ENCODE peak calls at places on chromosome 22, in ten cellular contexts. I is A549, F is PC-3, A is GM23338, V is endothelial cell of umbilical vein, D is H9, C is MM.1S, H is PC-9, B is mesendoderm, Q is HCT116. K is an unnamed sample. For H3K4me1, the result is how much of the 10 kb centered on the place peaks cover.

GRCh38 chr22:21837184-21837979 is 30.1 kb downstream of the MAPK1 start:
- DNase-seq in C (no peak), D (no peak), I (peak), F (peak), A (peak), H (peak), B (peak), Q (peak), V (peak), K (peak)

GRCh38 chr22:25746012-25746373 is 4.0 kb downstream of the MYO18B start:
- DNase-seq in F (peak), V (peak), H (no peak), Q (no peak), A (no peak), C (no peak), B (no peak), D (no peak), I (no peak), K (no peak)

GRCh38 chr22:19942071-19942885 is 660 bp upstream of the TXNRD2 start:
- DNase-seq in H (no peak), D (no peak), V (peak), C (peak), A (no peak), B (no peak), I (peak), F (no peak), Q (no peak), K (no peak)

GRCh38 chr22:18035740-18036139 is 11.4 kb upstream of the MICAL3 start:
- DNase-seq in Q (peak), D (peak), A (peak), B (no peak), V (no peak), F (peak), H (peak), C (no peak), I (peak), K (no peak)

GRCh38 chr22:24928322-24928721 is 18.2 kb downstream of the LHFPL7 start:
- DNase-seq in V (no peak), F (no peak), B (no peak), Q (no peak), H (no peak), A (no peak), C (no peak), I (no peak), D (no peak), K (no peak)

GRCh38 chr22:31561238-31561887 is 65.0 kb downstream of the SFI1 start:
- DNase-seq in C (peak), A (peak), H (peak), D (peak), B (peak), V (peak), F (peak), I (peak), Q (peak), K (peak)

GRCh38 chr22:37229012-37229804 is 14.9 kb downstream of the RAC2 start:
- DNase-seq in F (peak), C (no peak), A (no peak), V (peak), I (peak), Q (peak), H (peak), D (no peak), B (no peak), K (no peak)

GRCh38 chr22:33659423-33659822 is 260.9 kb downstream of the LARGE1 start:
- DNase-seq in V (no peak), Q (no peak), C (no peak), I (no peak), A (no peak), H (no peak), B (no peak), F (no peak), D (no peak), K (no peak)

GRCh38 chr22:17734197-17734596 is 40.1 kb downstream of the BID start:
- DNase-seq in Q (no peak), D (no peak), V (peak), A (no peak), F (no peak), C (no peak), B (no peak), I (no peak), H (no peak), K (no peak)

GRCh38 chr22:47631571-47632102 is 869.2 kb downstream of the TBC1D22A start:
- DNase-seq in C (no peak), B (no peak), H (peak), D (no peak), V (no peak), A (no peak), F (peak), Q (peak), I (no peak), K (peak)

GRCh38 chr22:49075150-49075549 is 752.5 kb downstream of the BRD1 start:
- DNase-seq in F (no peak), H (no peak), A (no peak), B (no peak), C (no peak), V (no peak), I (no peak), Q (no peak), D (no peak), K (no peak)

GRCh38 chr22:17845790-17846189 is 71.5 kb upstream of the BID start:
- DNase-seq in V (no peak), F (no peak), Q (no peak), C (no peak), A (no peak), B (no peak), D (no peak), H (no peak), I (no peak), K (no peak)

GRCh38 chr22:20437253-20438065 is at the start of gene SCARF2:
- DNase-seq in A (peak), H (no peak), B (peak), F (no peak), D (peak), C (no peak), Q (no peak), V (peak), I (no peak), K (no peak)

GRCh38 chr22:42410708-42411107 is 21.5 kb downstream of the NFAM1 start:
- DNase-seq in H (no peak), Q (no peak), A (no peak), D (no peak), B (no peak), I (no peak), C (no peak), F (no peak), V (no peak), K (no peak)

GRCh38 chr22:19887251-19887985 is 32.7 kb upstream of the GNB1L start:
- DNase-seq in C (no peak), V (no peak), Q (no peak), F (no peak), A (no peak), H (no peak), I (no peak), B (no peak), D (no peak), K (no peak)

GRCh38 chr22:31160328-31160978 is 471 bp downstream of the RNF185 start:
- DNase-seq in H (no peak), I (no peak), Q (no peak), D (no peak), V (peak), C (no peak), F (no peak), A (no peak), B (peak), K (no peak)

GRCh38 chr22:32836286-32836859 is 34.9 kb downstream of the TIMP3 start:
- DNase-seq in V (no peak), I (peak), Q (no peak), B (peak), C (peak), D (no peak), A (peak), H (peak), F (peak), K (no peak)

GRCh38 chr22:30420401-30421178 is 5.0 kb upstream of the MTFP1 start:
- DNase-seq in I (peak), F (peak), V (peak), B (no peak), H (peak), Q (no peak), D (no peak), A (no peak), C (no peak), K (no peak)

GRCh38 chr22:47498969-47499368 is 736.5 kb downstream of the TBC1D22A start:
- DNase-seq in D (no peak), Q (no peak), B (no peak), F (no peak), C (no peak), A (no peak), V (no peak), I (no peak), H (no peak), K (no peak)

GRCh38 chr22:20439928-20440575 is 2.4 kb upstream of the SCARF2 start:
- DNase-seq in H (no peak), A (no peak), V (no peak), D (no peak), C (no peak), I (no peak), Q (no peak), B (no peak), F (no peak), K (no peak)

GRCh38 chr22:49948958-49949913 is 11.3 kb upstream of the PIM3 start:
- DNase-seq in B (no peak), D (no peak), A (no peak), F (peak), C (no peak), H (peak), V (no peak), Q (no peak), I (peak), K (no peak)

GRCh38 chr22:49670610-49671330 is 156.9 kb downstream of the BRD1 start:
- DNase-seq in Q (no peak), H (no peak), F (no peak), D (peak), C (no peak), I (no peak), B (peak), V (no peak), A (no peak), K (no peak)

GRCh38 chr22:30744224-30744623 is 49.5 kb downstream of the OSBP2 start:
- DNase-seq in A (no peak), F (no peak), Q (no peak), H (no peak), D (no peak), V (no peak), I (no peak), B (no peak), C (no peak), K (no peak)

GRCh38 chr22:41178425-41178975 is 26.6 kb upstream of the L3MBTL2 start:
- DNase-seq in D (no peak), B (no peak), C (no peak), I (no peak), H (no peak), V (no peak), F (no peak), A (no peak), Q (no peak), K (no peak)

GRCh38 chr22:31122532-31123291 is at the start of gene INPP5J:
- DNase-seq in A (peak), I (peak), B (peak), C (no peak), Q (peak), F (peak), V (no peak), D (peak), H (peak), K (no peak)

DNA sequence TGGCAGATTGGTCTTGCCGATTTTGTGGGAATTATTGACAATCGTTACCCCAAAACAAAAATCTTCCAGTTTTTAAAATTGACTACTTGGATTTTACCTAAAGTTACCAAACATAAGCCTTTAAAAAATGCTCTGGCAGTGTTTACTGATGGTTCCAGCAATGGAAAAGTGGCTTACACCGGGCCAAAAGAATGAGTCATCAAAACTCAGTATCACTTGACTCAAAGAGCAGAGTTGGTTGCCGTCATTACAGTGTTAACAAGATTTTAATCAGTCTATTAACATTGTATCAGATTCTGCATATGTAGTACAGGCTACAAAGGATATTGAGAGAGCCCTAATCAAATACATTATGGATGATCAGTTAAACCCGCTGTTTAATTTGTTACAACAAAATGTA is 37.2 kb downstream of the IGLL1 start:
- DNase-seq in I (no peak), H (no peak), V (peak), A (no peak), C (no peak), B (peak), Q (no peak), D (no peak), F (peak), K (no peak)
- H3K27ac ChIP-seq in I (peak), H (no peak), V (no peak), A (no peak), C (no peak), B (no peak), Q (no peak), D (no peak), F (no peak), K (no peak)

GRCh38 chr22:34973016-34973415 is 92.9 kb upstream of the ISX start:
- DNase-seq in C (no peak), B (peak), H (no peak), V (no peak), A (no peak), F (no peak), I (no peak), D (no peak), Q (no peak), K (no peak)

GRCh38 chr22:34976474-34976873 is 89.5 kb upstream of the ISX start:
- DNase-seq in H (no peak), A (no peak), D (no peak), I (no peak), B (no peak), Q (no peak), F (no peak), C (no peak), V (no peak), K (no peak)

GRCh38 chr22:34973926-34974325 is 92.0 kb upstream of the ISX start:
- DNase-seq in F (no peak), C (no peak), V (no peak), D (no peak), Q (no peak), I (no peak), A (no peak), H (no peak), B (peak), K (no peak)

GRCh38 chr22:34976886-34977285 is 89.1 kb upstream of the ISX start:
- DNase-seq in I (no peak), B (no peak), F (no peak), H (no peak), A (no peak), C (no peak), Q (no peak), D (no peak), V (no peak), K (no peak)

DNA sequence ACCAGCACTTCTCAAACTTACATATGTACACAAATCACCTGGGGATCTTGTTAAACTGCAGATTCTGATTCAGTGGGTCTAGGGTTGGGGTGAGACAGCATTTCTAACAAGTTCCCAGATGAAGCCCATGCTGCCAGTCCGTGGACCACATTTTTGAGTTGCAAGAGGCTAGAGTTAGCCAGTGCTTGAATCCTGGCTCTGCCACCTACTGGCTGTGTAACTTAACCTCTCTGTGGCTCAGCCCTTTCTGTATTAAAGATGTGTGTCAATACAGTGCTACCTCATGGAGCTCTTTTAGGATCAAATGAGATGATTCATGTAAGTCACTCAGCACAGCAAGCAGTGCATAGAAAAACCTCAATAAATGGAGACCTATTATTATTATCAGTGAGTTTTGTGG is 90.2 kb upstream of the ISX start:
- DNase-seq in D (peak), B (peak), V (no peak), F (peak), A (peak), Q (no peak), I (peak), H (no peak), C (no peak), K (no peak)
- H3K4me2 ChIP-seq in D (no peak), B (no peak), V (no peak), F (no peak), A (no peak), Q (no peak), I (no peak), H (no peak), C (no peak), K (no peak)

GRCh38 chr22:46058591-46059519 is 81.9 kb upstream of the WNT7B start:
- DNase-seq in I (no peak), V (no peak), F (peak), D (peak), Q (no peak), B (no peak), H (no peak), C (no peak), A (no peak), K (no peak)
- H3K4me1 ChIP-seq in I (under half), V (under half), F (half or more), D (under half), Q (under half), B (under half), H (under half), C (under half), A (under half), K (half or more)

GRCh38 chr22:38455063-38455529 is at the start of gene KCNJ4:
- DNase-seq in H (no peak), A (no peak), D (no peak), C (no peak), Q (no peak), V (no peak), I (no peak), F (no peak), B (no peak), K (no peak)

GRCh38 chr22:38455530-38456271 is 702 bp upstream of the KCNJ4 start:
- DNase-seq in H (peak), C (no peak), Q (no peak), B (peak), I (no peak), V (no peak), F (no peak), D (peak), A (peak), K (no peak)

GRCh38 chr22:38454361-38455062 is 487 bp downstream of the KCNJ4 start:
- DNase-seq in A (no peak), I (no peak), F (no peak), C (peak), Q (no peak), H (no peak), D (no peak), B (no peak), V (no peak), K (no peak)

GRCh38 chr22:38456841-38457699 is 2.1 kb upstream of the KCNJ4 start:
- DNase-seq in V (no peak), Q (no peak), A (no peak), I (no peak), B (no peak), H (no peak), C (no peak), F (no peak), D (no peak), K (no peak)

DNA sequence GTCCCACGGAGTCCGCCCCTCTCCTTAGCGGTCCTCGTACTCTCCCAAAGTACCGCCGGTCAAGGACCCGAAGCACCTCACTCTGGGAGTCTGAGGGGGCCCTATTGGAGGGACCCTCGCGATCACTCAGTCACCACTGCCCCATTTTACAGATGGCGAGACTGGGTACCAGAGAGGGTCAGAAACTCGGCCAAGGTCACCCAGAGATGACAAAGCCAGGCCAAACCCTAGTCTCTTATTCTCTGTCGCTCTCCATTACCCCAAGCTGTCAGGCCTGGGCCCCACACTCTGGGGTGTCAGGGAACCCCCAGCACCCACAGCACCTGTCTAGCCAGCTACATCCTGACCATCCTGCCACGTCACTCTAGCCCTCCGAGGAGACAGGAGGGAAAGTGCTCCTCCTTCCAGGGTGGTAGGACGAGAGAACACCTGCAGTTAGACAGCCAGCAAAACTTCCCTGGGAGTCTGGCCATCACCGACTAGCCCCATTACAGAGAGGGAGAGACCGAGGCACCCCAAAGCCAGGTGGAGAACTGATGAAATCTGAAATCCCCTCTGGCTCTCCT is 1.4 kb upstream of the KCNJ4 start:
- DNase-seq in H (no peak), B (no peak), Q (no peak), A (no peak), F (no peak), V (no peak), C (no peak), I (no peak), D (no peak), K (no peak)
- H3K27ac ChIP-seq in H (no peak), B (no peak), Q (no peak), A (no peak), F (no peak), V (no peak), C (no peak), I (no peak), D (no peak), K (no peak)

DNA sequence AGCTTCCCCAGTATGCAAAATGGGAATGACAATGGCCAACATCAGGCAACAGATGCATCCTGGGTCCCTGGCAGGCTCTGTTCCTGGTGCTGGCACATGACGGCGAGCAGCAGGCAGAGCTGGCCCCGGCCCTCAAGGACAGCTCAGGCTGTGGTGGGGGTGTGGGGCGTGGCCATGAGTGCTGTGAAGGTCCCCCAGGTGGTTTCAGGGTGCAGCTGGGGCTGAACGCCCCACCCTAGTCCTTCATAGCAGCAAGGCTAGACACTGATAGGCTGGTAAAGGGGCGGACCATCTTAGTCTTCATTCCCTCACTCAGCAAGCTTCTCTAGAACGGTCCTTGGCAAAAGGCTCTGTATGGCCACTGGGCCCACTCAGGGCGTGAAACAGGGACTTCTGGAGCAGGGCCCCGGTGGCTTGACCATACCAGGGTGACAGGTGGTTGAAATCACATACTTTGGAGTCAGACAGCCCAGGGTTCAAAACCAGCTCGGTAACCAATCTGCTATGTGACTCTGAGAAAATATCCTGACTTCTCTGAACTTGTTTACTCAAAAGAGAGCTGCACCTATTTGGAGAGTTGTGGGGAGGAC is 15.1 kb downstream of the NPTXR start:
- DNase-seq in D (no peak), V (no peak), I (no peak), C (no peak), B (no peak), H (no peak), A (no peak), Q (no peak), F (no peak), K (no peak)
- H3K4me2 ChIP-seq in D (no peak), V (no peak), I (peak), C (no peak), B (no peak), H (no peak), A (no peak), Q (no peak), F (no peak), K (no peak)

GRCh38 chr22:28810839-28811491 is 10.6 kb upstream of the XBP1 start:
- DNase-seq in V (peak), C (peak), H (no peak), I (no peak), Q (no peak), F (no peak), A (no peak), D (no peak), B (no peak), K (no peak)
- H3K4me1 ChIP-seq in V (under half), C (half or more), H (under half), I (under half), Q (under half), F (under half), A (under half), D (under half), B (under half), K (under half)

DNA sequence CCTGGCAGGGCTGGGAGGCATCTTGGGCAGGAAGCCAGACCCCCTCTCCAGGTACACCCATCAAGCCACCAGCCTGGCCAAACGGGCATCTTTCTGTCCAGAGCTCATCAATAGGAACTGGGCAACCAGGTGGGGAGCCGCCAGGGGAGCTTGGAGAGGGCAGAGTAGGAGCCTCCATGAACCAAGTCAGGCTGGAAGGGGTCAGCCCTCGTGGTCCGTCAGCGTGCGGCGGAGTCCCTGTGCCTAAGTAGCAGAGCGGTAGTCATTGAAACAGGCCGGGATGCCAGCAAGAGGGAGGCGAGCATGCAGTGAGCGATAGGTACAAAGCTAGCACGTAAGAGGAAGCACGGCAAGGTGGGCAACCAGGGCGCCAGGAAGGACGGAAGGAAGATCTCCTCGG is 1.7 kb downstream of the RTL6 start:
- DNase-seq in A (no peak), C (no peak), Q (no peak), F (no peak), D (no peak), B (no peak), H (no peak), V (no peak), I (no peak), K (no peak)
- H3K27ac ChIP-seq in A (no peak), C (no peak), Q (no peak), F (no peak), D (no peak), B (no peak), H (no peak), V (no peak), I (no peak), K (no peak)

K was measured in keratinocyte.